ENCODE peak calls at places on chromosomes 11 and 22, in seven cellular contexts. C is GM12865, M is neural crest cell, R is cardiac fibroblast, B is AG09319, W is nephron progenitor cell, K is prostate gland. T is an unnamed sample.

GRCh38 chr22:22111983-22112382 is 129.4 kb upstream of the TOP3B start:
- DNase-seq in W (no peak), R (no peak), K (no peak), M (no peak), C (no peak), B (no peak), T (no peak)

GRCh38 chr11:28529046-28529445 is 420.9 kb downstream of the METTL15 start:
- DNase-seq in R (peak; percentile 25), M (no peak), C (no peak), K (no peak), B (peak; percentile 20), W (no peak), T (no peak)

GRCh38 chr22:45112136-45112879 is 51.4 kb upstream of the NUP50 start:
- DNase-seq in W (no peak), B (no peak), C (no peak), M (no peak), R (peak; percentile 86), K (no peak), T (peak; percentile 22)

GRCh38 chr11:10265936-10266335 is 28.1 kb downstream of the SBF2 start:
- DNase-seq in C (no peak), B (no peak), W (no peak), M (no peak), R (no peak), K (no peak), T (no peak)

GRCh38 chr11:99370557-99371200 is 349.9 kb downstream of the CNTN5 start:
- DNase-seq in K (no peak), C (no peak), R (peak; percentile 73), M (no peak), W (peak; percentile 13), B (no peak), T (peak; percentile 80)

GRCh38 chr11:1705121-1706052 is 8.4 kb downstream of the KRTAP5-6 start:
- DNase-seq in B (no peak), W (no peak), R (no peak), K (peak; percentile 74), M (no peak), C (peak; percentile 37), T (no peak)

GRCh38 chr11:44310198-44310455 is 188 bp upstream of the ALX4 start:
- DNase-seq in C (no peak), M (no peak), B (no peak), R (no peak), W (no peak), K (no peak), T (no peak)

GRCh38 chr11:45209904-45210699 is 63.7 kb downstream of the PRDM11 start:
- DNase-seq in B (no peak), K (peak; percentile 78), M (peak; percentile 45), R (peak; percentile 80), W (peak; percentile 69), C (peak; percentile 11), T (peak; percentile 91)

GRCh38 chr11:75173336-75173735 is 22.4 kb downstream of the SLCO2B1 start:
- DNase-seq in R (no peak), K (no peak), M (no peak), W (no peak), C (no peak), B (no peak), T (no peak)

GRCh38 chr22:48258841-48259240 is 1496.4 kb downstream of the TBC1D22A start:
- DNase-seq in C (no peak), B (no peak), R (no peak), W (no peak), M (no peak), K (no peak), T (no peak)

GRCh38 chr11:22302368-22302767 is 35.8 kb upstream of the SLC17A6 start:
- DNase-seq in M (no peak), K (no peak), W (no peak), B (no peak), R (no peak), C (no peak), T (no peak)

GRCh38 chr11:94315664-94316063 is 11.3 kb downstream of the IZUMO1R start:
- DNase-seq in R (peak; percentile 17), B (peak; percentile 32), K (no peak), M (no peak), W (no peak), C (no peak), T (peak; percentile 44)

GRCh38 chr22:19928207-19928606 is 13.4 kb upstream of the COMT start:
- DNase-seq in R (no peak), B (no peak), K (no peak), C (no peak), W (no peak), M (no peak), T (no peak)

GRCh38 chr11:133785795-133786194 is 59.5 kb downstream of the SPATA19 start:
- DNase-seq in K (no peak), M (no peak), C (no peak), B (no peak), R (no peak), W (no peak), T (no peak)

GRCh38 chr22:22687638-22688500 is 43.5 kb downstream of the GGTLC2 start:
- DNase-seq in K (no peak), M (peak; percentile 24), W (peak; percentile 47), R (peak; percentile 73), C (peak; percentile 48), B (no peak), T (peak; percentile 76)

GRCh38 chr22:49767355-49768062 is 60.2 kb downstream of the BRD1 start:
- DNase-seq in K (no peak), B (no peak), R (peak; percentile 73), W (no peak), M (no peak), C (peak; percentile 70), T (peak; percentile 73)

GRCh38 chr11:80083561-80083960 is 642.7 kb upstream of the TENM4 start:
- DNase-seq in K (no peak), R (no peak), M (no peak), B (no peak), W (no peak), C (no peak), T (no peak)

GRCh38 chr11:90373971-90374370 is 151.1 kb upstream of the CHORDC1 start:
- DNase-seq in C (no peak), B (no peak), W (no peak), K (no peak), M (no peak), R (no peak), T (no peak)
- TF ChIP-seq CTCF in C (no peak), B (no peak), W (no peak), K (no peak), M (peak; percentile 27), R (no peak), T (no peak)

GRCh38 chr11:123561046-123561781 is 93.2 kb downstream of the SCN3B start:
- DNase-seq in B (no peak), C (no peak), W (peak; percentile 54), R (peak; percentile 51), M (no peak), K (no peak), T (peak; percentile 78)
- TF ChIP-seq CTCF in B (peak; percentile 51), C (no peak), W (peak; percentile 44), R (peak; percentile 52), M (peak; percentile 43), K (no peak), T (peak; percentile 50)

GRCh38 chr22:42330170-42330569 is 59.7 kb upstream of the TCF20 start:
- DNase-seq in B (no peak), R (no peak), W (no peak), M (no peak), K (no peak), C (no peak), T (no peak)

GRCh38 chr22:42333544-42333943 is 63.1 kb upstream of the TCF20 start:
- DNase-seq in W (no peak), C (no peak), M (no peak), B (no peak), R (no peak), K (no peak), T (no peak)

GRCh38 chr22:42329504-42329903 is 59.1 kb upstream of the TCF20 start:
- DNase-seq in B (no peak), M (no peak), K (no peak), W (no peak), C (no peak), R (no peak), T (no peak)

GRCh38 chr22:42332089-42332488 is 61.6 kb upstream of the TCF20 start:
- DNase-seq in M (no peak), R (no peak), K (no peak), C (no peak), W (no peak), B (no peak), T (no peak)

DNA sequence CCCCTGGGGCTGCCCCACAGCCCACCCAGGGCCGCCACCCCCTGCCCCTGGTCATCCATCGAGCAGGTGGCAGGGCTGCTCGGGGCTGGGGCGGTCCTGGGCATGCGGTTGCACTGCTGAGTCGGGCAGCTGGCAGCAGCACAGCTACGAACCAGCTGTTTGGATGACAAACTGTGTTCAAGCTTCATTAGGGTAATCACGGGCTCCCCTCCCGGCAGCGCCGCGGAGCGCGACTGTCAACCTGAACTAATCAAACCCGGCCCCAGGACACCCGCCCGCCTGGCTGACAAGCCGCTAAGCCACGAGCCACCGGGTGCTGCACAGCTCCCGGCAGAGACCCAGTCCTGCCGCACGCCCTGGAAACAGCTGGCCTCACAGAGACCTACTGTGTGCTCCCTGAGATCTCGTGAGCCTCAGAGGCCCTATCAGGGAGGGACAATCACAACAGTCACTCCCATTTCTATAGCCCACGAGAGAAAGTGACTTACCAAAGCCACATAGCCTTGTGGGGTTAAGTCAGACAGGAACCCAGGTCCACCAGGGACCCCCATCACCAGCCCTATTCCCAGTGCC is 60.6 kb upstream of the TCF20 start:
- DNase-seq in C (peak; percentile 31), M (no peak), B (no peak), R (no peak), W (peak; percentile 64), K (no peak), T (no peak)
- TF ChIP-seq CTCF in C (no peak), M (no peak), B (no peak), R (no peak), W (no peak), K (no peak), T (no peak)

GRCh38 chr11:77056814-77057402 is 9.9 kb upstream of the CAPN5 start:
- DNase-seq in B (no peak), W (no peak), M (no peak), C (no peak), K (no peak), R (no peak), T (no peak)

GRCh38 chr11:77055913-77056312 is 10.9 kb upstream of the CAPN5 start:
- DNase-seq in B (no peak), C (no peak), R (no peak), M (no peak), W (no peak), K (no peak), T (no peak)

GRCh38 chr11:77053217-77054013 is 13.4 kb upstream of the CAPN5 start:
- DNase-seq in R (no peak), K (no peak), M (no peak), C (no peak), B (no peak), W (no peak), T (no peak)

GRCh38 chr11:77054018-77054417 is 12.8 kb upstream of the CAPN5 start:
- DNase-seq in R (no peak), C (no peak), K (no peak), M (no peak), W (no peak), B (no peak), T (no peak)

DNA sequence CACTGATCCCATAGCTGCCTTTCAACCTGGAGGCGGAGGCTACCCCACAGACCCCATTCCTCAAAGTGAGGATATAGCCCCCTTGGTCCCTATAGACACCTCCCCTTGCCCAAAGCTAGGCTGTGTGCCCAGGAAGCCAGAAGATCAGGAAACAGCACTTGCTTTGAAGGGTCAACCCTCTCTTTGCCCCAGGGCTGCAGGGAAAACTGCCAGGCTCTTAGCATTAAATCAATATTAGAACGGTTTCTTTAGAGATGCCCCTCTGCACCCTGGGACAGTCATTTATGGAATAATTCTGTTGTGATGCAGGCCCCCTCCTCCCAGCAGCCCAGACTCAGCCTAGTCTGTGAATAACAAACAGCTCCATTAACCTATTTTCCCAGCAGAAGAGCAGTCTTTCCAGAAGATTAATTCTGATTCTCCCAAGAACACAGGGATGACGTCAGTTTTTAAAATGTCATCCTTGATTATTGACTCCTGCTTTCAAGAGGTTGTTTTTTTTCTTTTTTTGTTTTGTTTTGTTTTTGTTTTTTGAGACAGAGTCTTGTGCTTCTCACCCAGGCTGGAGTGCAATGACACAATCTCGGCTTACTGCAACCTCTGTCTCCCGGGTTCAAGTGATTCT is 11.6 kb upstream of the CAPN5 start:
- DNase-seq in R (no peak), K (no peak), C (no peak), W (no peak), M (no peak), B (no peak), T (no peak)
- TF ChIP-seq CTCF in R (no peak), K (no peak), C (no peak), W (no peak), M (no peak), B (no peak), T (no peak)